ENCODE peak calls at places on chromosomes 4 and X, in four cellular contexts. One of them, this sample, is unnamed.
A peak's percentile ranks its signal among the peaks of the same experiment; 100 is the strongest.

GRCh38 chr4:136863756-136864155 is 668.5 kb downstream of the PCDH18 start:
- DNase-seq in mammary epithelial cell: no peak
- DNase-seq in PC-3: no peak
- DNase-seq in K562: no peak
- DNase-seq in this sample: no peak

GRCh38 chr4:65370709-65371108 is 299.6 kb downstream of the EPHA5 start:
- DNase-seq in mammary epithelial cell: peak; percentile 20
- DNase-seq in PC-3: no peak
- DNase-seq in K562: no peak
- DNase-seq in this sample: no peak

GRCh38 chrX:152588206-152588605 is 49.5 kb upstream of the GABRQ start:
- DNase-seq in mammary epithelial cell: no peak
- DNase-seq in PC-3: no peak
- DNase-seq in K562: no peak
- DNase-seq in this sample: no peak

GRCh38 chrX:32408389-32408788 is 803.0 kb downstream of the DMD start:
- DNase-seq in mammary epithelial cell: no peak
- DNase-seq in PC-3: peak; percentile 1
- DNase-seq in K562: peak; percentile 3
- DNase-seq in this sample: peak; percentile 0

GRCh38 chrX:150486011-150486410 is 82.4 kb upstream of the MTM1 start:
- DNase-seq in mammary epithelial cell: peak; percentile 30
- DNase-seq in PC-3: peak; percentile 61
- DNase-seq in K562: peak; percentile 30
- DNase-seq in this sample: peak; percentile 33

GRCh38 chr4:128916832-128917231 is 107.3 kb downstream of the JADE1 start:
- DNase-seq in mammary epithelial cell: no peak
- DNase-seq in PC-3: no peak
- DNase-seq in K562: no peak
- DNase-seq in this sample: no peak

GRCh38 chr4:52640808-52641595 is 18.1 kb downstream of the USP46 start:
- DNase-seq in mammary epithelial cell: peak; percentile 65
- DNase-seq in PC-3: no peak
- DNase-seq in K562: no peak
- DNase-seq in this sample: no peak

GRCh38 chr4:26953770-26954423 is 93.3 kb downstream of the STIM2 start:
- DNase-seq in mammary epithelial cell: no peak
- DNase-seq in PC-3: no peak
- DNase-seq in K562: no peak
- DNase-seq in this sample: no peak

GRCh38 chr4:96519291-96519690 is 679.4 kb downstream of the PDHA2 start:
- DNase-seq in mammary epithelial cell: no peak
- DNase-seq in PC-3: peak; percentile 5
- DNase-seq in K562: no peak
- DNase-seq in this sample: no peak

GRCh38 chrX:1316527-1316926 is 20.1 kb upstream of the IL3RA start:
- DNase-seq in mammary epithelial cell: no peak
- DNase-seq in PC-3: no peak
- DNase-seq in K562: no peak
- DNase-seq in this sample: no peak

GRCh38 chrX:133448512-133449076 is 33.3 kb upstream of the GPC4 start:
- DNase-seq in mammary epithelial cell: peak; percentile 27
- DNase-seq in PC-3: no peak
- DNase-seq in K562: no peak
- DNase-seq in this sample: no peak

GRCh38 chr4:183485411-183486160 is 19.3 kb upstream of the ING2 start:
- DNase-seq in mammary epithelial cell: no peak
- DNase-seq in PC-3: peak; percentile 44
- DNase-seq in K562: no peak
- DNase-seq in this sample: no peak

GRCh38 chrX:150504399-150505186 is 63.8 kb upstream of the MTM1 start:
- DNase-seq in mammary epithelial cell: no peak
- DNase-seq in PC-3: peak; percentile 54
- DNase-seq in K562: peak; percentile 6
- DNase-seq in this sample: no peak

GRCh38 chr4:39970559-39971270 is 7.0 kb downstream of the PDS5A start:
- DNase-seq in mammary epithelial cell: no peak
- DNase-seq in PC-3: peak; percentile 12
- DNase-seq in K562: peak; percentile 87
- DNase-seq in this sample: peak; percentile 71

GRCh38 chr4:169220446-169220845 is 50.3 kb downstream of the SH3RF1 start:
- DNase-seq in mammary epithelial cell: no peak
- DNase-seq in PC-3: no peak
- DNase-seq in K562: no peak
- DNase-seq in this sample: no peak

GRCh38 chr4:104025251-104025650 is 305.5 kb upstream of the TACR3 start:
- DNase-seq in mammary epithelial cell: no peak
- DNase-seq in PC-3: no peak
- DNase-seq in K562: no peak
- DNase-seq in this sample: no peak

GRCh38 chrX:1476682-1477081 is 24.0 kb upstream of the ASMTL start:
- DNase-seq in mammary epithelial cell: no peak
- DNase-seq in PC-3: no peak
- DNase-seq in K562: no peak
- DNase-seq in this sample: no peak

GRCh38 chrX:132737743-132738142 is 220.7 kb downstream of the HS6ST2 start:
- DNase-seq in mammary epithelial cell: peak; percentile 38
- DNase-seq in PC-3: peak; percentile 74
- DNase-seq in K562: no peak
- DNase-seq in this sample: peak; percentile 36

GRCh38 chr4:181952478-181952877 is 290.7 kb upstream of the TENM3 start:
- DNase-seq in mammary epithelial cell: peak; percentile 90
- DNase-seq in PC-3: peak; percentile 31
- DNase-seq in K562: no peak
- DNase-seq in this sample: no peak

DNA sequence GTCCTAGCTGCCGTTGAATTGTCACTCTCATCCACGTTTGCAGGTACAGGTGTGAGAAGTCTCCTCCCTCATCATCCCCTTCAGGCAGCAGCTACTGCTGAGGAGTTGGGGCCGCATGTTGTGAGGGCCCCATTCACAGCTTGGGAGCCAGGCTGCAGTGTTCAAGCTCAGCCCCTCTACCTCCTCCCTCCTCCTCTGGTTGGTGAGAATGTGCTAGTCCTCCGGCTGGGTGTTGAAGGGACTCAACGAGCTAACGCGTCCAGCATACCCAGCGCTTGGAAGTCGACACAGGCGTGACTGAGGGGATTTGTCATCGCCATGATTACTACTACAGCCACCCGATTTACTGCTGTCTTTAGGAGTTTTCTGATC is 82.0 kb upstream of the PSAPL1 start:
- DNase-seq in mammary epithelial cell: no peak
- DNase-seq in PC-3: no peak
- DNase-seq in K562: no peak
- DNase-seq in this sample: no peak
- H4K20me1 ChIP-seq in mammary epithelial cell: peaks cover 2% of the 10 kb centered on the region
- H4K20me1 ChIP-seq in PC-3: no peaks in the 10 kb centered on the region
- H4K20me1 ChIP-seq in K562: peaks cover 21% of the 10 kb centered on the region
- H4K20me1 ChIP-seq in this sample: no peaks in the 10 kb centered on the region

DNA sequence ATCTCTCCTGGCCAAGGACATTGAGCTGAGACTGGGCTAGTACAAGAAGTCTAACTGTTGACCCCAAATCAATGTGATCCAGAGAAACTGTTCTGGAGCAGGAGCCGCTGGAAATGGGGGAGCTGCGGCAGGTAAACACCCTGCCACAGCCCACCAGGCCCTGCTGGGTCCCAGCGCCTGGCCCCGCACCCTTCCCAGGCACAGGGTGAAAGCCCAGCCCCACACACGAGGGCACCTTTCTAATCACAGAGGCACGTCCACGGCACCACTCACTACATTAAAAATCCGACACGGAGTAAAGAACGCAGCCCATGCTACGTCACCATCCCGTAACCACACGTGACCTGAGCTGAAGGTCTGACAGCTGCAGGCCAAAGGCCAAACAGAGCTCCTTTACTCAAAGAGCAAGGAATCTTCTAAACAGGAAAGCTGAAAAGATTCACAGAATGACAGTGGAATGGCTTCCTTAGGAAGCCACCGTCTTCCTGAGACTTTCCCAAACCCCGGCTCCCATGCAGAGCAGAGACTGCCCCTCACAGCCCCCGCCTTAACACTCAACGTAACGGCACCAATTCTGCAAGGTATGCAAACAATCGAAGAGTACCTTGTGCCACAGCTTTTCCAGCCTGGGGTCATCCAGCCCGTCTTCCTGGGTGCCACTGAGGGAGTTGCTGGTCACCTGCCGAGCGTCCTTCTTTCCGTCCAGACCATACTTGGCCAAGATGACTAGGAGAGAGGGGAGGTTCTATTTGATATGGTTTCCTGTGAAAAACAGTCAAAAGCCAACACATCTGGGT is 12.6 kb downstream of the LRPAP1 start:
- DNase-seq in mammary epithelial cell: no peak
- DNase-seq in PC-3: no peak
- DNase-seq in K562: no peak
- DNase-seq in this sample: no peak
- H4K20me1 ChIP-seq in mammary epithelial cell: no peaks in the 10 kb centered on the region
- H4K20me1 ChIP-seq in PC-3: no peaks in the 10 kb centered on the region
- H4K20me1 ChIP-seq in K562: no peaks in the 10 kb centered on the region
- H4K20me1 ChIP-seq in this sample: no peaks in the 10 kb centered on the region

GRCh38 chr4:113823291-113823659 is 61.7 kb upstream of the CAMK2D start:
- DNase-seq in mammary epithelial cell: no peak
- DNase-seq in PC-3: no peak
- DNase-seq in K562: no peak
- DNase-seq in this sample: no peak
- H4K20me1 ChIP-seq in mammary epithelial cell: no peaks in the 10 kb centered on the region
- H4K20me1 ChIP-seq in PC-3: no peaks in the 10 kb centered on the region
- H4K20me1 ChIP-seq in K562: no peaks in the 10 kb centered on the region
- H4K20me1 ChIP-seq in this sample: no peaks in the 10 kb centered on the region

DNA sequence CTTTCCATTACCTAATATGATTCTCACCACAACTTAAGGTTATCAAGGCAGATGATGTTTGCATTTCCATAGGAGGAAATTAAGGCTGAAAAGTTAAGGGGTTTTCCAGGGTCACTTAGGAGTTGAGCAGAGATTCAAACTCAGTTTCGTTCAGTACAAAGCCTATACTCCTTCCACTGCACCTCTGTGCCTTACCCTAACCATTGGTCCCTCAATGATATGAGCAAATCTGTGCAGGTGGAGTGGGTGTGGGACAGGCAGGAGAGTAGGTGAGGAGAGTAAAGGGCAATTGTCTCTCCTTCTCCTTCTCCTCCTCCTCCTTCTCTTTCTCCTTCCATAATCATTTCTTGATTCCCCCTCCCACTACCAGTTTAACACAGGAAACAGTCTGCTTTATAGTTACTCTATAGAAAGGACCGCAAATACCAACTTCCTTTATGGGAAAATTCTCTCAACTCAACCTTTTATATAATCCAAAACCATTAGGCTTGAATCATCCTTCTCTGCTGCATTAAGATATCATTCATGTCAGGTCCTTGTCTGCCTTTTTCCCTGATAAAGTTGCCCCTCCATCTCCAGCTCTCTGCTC is 27.4 kb upstream of the SRD5A3 start:
- DNase-seq in mammary epithelial cell: no peak
- DNase-seq in PC-3: no peak
- DNase-seq in K562: no peak
- DNase-seq in this sample: no peak
- H4K20me1 ChIP-seq in mammary epithelial cell: no peaks in the 10 kb centered on the region
- H4K20me1 ChIP-seq in PC-3: no peaks in the 10 kb centered on the region
- H4K20me1 ChIP-seq in K562: no peaks in the 10 kb centered on the region
- H4K20me1 ChIP-seq in this sample: no peaks in the 10 kb centered on the region

GRCh38 chrX:49748211-49748956 is 52.6 kb upstream of the PAGE1 start:
- DNase-seq in mammary epithelial cell: no peak
- DNase-seq in PC-3: no peak
- DNase-seq in K562: no peak
- DNase-seq in this sample: no peak

GRCh38 chrX:49753691-49754090 is 57.9 kb upstream of the PAGE1 start:
- DNase-seq in mammary epithelial cell: no peak
- DNase-seq in PC-3: no peak
- DNase-seq in K562: no peak
- DNase-seq in this sample: no peak

GRCh38 chrX:49756692-49757091 is 60.9 kb upstream of the PAGE1 start:
- DNase-seq in mammary epithelial cell: no peak
- DNase-seq in PC-3: no peak
- DNase-seq in K562: no peak
- DNase-seq in this sample: no peak

GRCh38 chrX:49754238-49754857 is 58.6 kb upstream of the PAGE1 start:
- DNase-seq in mammary epithelial cell: peak; percentile 3
- DNase-seq in PC-3: peak; percentile 58
- DNase-seq in K562: peak; percentile 59
- DNase-seq in this sample: peak; percentile 15
- H4K20me1 ChIP-seq in mammary epithelial cell: no peaks in the 10 kb centered on the region
- H4K20me1 ChIP-seq in PC-3: no peaks in the 10 kb centered on the region
- H4K20me1 ChIP-seq in K562: no peaks in the 10 kb centered on the region
- H4K20me1 ChIP-seq in this sample: no peaks in the 10 kb centered on the region